ENCODE peak calls at places on chromosomes 7 and 10, in nine cellular contexts. W, O, U, L, B, F, Z, Y and D are unnamed samples.

GRCh38 chr10:17989908-17990767 is 38.4 kb downstream of the SLC39A12 start:
- DNase-seq in W (peak; percentile 60), O (no peak), U (peak; percentile 47), L (no peak), B (no peak), F (no peak), Z (no peak), Y (peak; percentile 61), D (peak; percentile 74)

GRCh38 chr10:95756061-95756751 is at the start of gene ENTPD1:
- DNase-seq in W (peak; percentile 62), O (no peak), U (peak; percentile 35), L (no peak), B (no peak), F (no peak), Z (peak; percentile 79), Y (no peak), D (no peak)

GRCh38 chr7:137992042-137992737 is 9.7 kb downstream of the CREB3L2 start:
- DNase-seq in W (no peak), O (no peak), U (no peak), L (no peak), B (no peak), F (peak; percentile 44), Z (no peak), Y (no peak), D (no peak)

GRCh38 chr10:103713676-103714075 is 141.7 kb downstream of the SH3PXD2A start:
- DNase-seq in W (no peak), O (no peak), U (no peak), L (no peak), B (no peak), F (no peak), Z (no peak), Y (no peak), D (no peak)

GRCh38 chr10:3136763-3137611 is 35.6 kb downstream of the PITRM1 start:
- DNase-seq in W (no peak), O (no peak), U (no peak), L (no peak), B (no peak), F (peak; percentile 80), Z (no peak), Y (no peak), D (no peak)

GRCh38 chr10:4804505-4804904 is 21.5 kb upstream of the AKR1E2 start:
- DNase-seq in W (no peak), O (no peak), U (no peak), L (no peak), B (no peak), F (no peak), Z (no peak), Y (no peak), D (no peak)

GRCh38 chr7:130207642-130208041 is at the start of gene SSMEM1:
- DNase-seq in W (no peak), O (no peak), U (no peak), L (no peak), B (no peak), F (no peak), Z (peak; percentile 65), Y (no peak), D (no peak)

GRCh38 chr10:48390933-48391845 is 84.7 kb downstream of the MAPK8 start:
- DNase-seq in W (no peak), O (no peak), U (peak; percentile 11), L (no peak), B (no peak), F (no peak), Z (no peak), Y (no peak), D (no peak)

GRCh38 chr10:119315128-119316001 is 108.0 kb downstream of the GRK5 start:
- DNase-seq in W (peak; percentile 27), O (peak; percentile 40), U (peak; percentile 82), L (peak; percentile 56), B (no peak), F (peak; percentile 73), Z (peak; percentile 45), Y (peak; percentile 77), D (no peak)

GRCh38 chr7:76202666-76203030 is 952 bp downstream of the SRRM3 start:
- DNase-seq in W (no peak), O (no peak), U (no peak), L (no peak), B (no peak), F (no peak), Z (no peak), Y (no peak), D (no peak)

GRCh38 chr10:22624289-22624738 is 90.1 kb downstream of the PIP4K2A start:
- DNase-seq in W (no peak), O (no peak), U (no peak), L (no peak), B (no peak), F (no peak), Z (peak; percentile 19), Y (peak; percentile 82), D (no peak)

GRCh38 chr7:122550545-122550944 is 148.4 kb downstream of the RNF133 start:
- DNase-seq in W (no peak), O (no peak), U (no peak), L (no peak), B (no peak), F (no peak), Z (no peak), Y (no peak), D (no peak)

GRCh38 chr10:93417264-93417663 is 64.9 kb downstream of the MYOF start:
- DNase-seq in W (no peak), O (no peak), U (no peak), L (no peak), B (no peak), F (peak; percentile 83), Z (no peak), Y (no peak), D (no peak)

GRCh38 chr7:68176974-68177373 is 1180.3 kb downstream of the TYW1 start:
- DNase-seq in W (peak; percentile 81), O (no peak), U (peak; percentile 19), L (no peak), B (no peak), F (peak; percentile 33), Z (peak; percentile 35), Y (no peak), D (peak; percentile 87)

GRCh38 chr7:81725003-81725402 is 44.8 kb downstream of the HGF start:
- DNase-seq in W (no peak), O (no peak), U (no peak), L (no peak), B (no peak), F (no peak), Z (no peak), Y (no peak), D (no peak)

GRCh38 chr7:130595986-130596385 is 72.6 kb downstream of the COPG2 start:
- DNase-seq in W (no peak), O (no peak), U (no peak), L (no peak), B (no peak), F (peak; percentile 49), Z (no peak), Y (no peak), D (no peak)

GRCh38 chr10:17226891-17227303 is 1.1 kb upstream of the VIM start:
- DNase-seq in W (no peak), O (no peak), U (no peak), L (no peak), B (no peak), F (no peak), Z (no peak), Y (no peak), D (no peak)

GRCh38 chr7:75906991-75907667 is 7.8 kb upstream of the POR start:
- DNase-seq in W (no peak), O (no peak), U (no peak), L (no peak), B (no peak), F (peak; percentile 44), Z (no peak), Y (no peak), D (no peak)

GRCh38 chr10:118595064-118595420 is 406 bp downstream of the PRLHR start:
- DNase-seq in W (no peak), O (no peak), U (no peak), L (no peak), B (no peak), F (no peak), Z (no peak), Y (no peak), D (no peak)

GRCh38 chr7:17274551-17275245 is 23.8 kb upstream of the AHR start:
- DNase-seq in W (no peak), O (no peak), U (no peak), L (no peak), B (no peak), F (no peak), Z (no peak), Y (no peak), D (no peak)

GRCh38 chr10:1939016-1939415 is 201.7 kb upstream of the ADARB2 start:
- DNase-seq in W (no peak), O (peak; percentile 20), U (no peak), L (peak; percentile 14), B (peak; percentile 53), F (no peak), Z (no peak), Y (no peak), D (no peak)

GRCh38 chr7:92737706-92738105 is 98.7 kb downstream of the CDK6 start:
- DNase-seq in W (no peak), O (no peak), U (peak; percentile 30), L (no peak), B (no peak), F (no peak), Z (no peak), Y (peak; percentile 27), D (no peak)

GRCh38 chr7:13240349-13240748 is 552.9 kb downstream of the ARL4A start:
- DNase-seq in W (no peak), O (no peak), U (no peak), L (no peak), B (no peak), F (no peak), Z (no peak), Y (no peak), D (no peak)

GRCh38 chr10:97882142-97883091 is 32.8 kb downstream of the GOLGA7B start:
- DNase-seq in W (no peak), O (no peak), U (no peak), L (no peak), B (no peak), F (no peak), Z (no peak), Y (no peak), D (no peak)

GRCh38 chr10:59750155-59750945 is 2.9 kb downstream of the MRLN start:
- DNase-seq in W (no peak), O (no peak), U (no peak), L (no peak), B (no peak), F (no peak), Z (no peak), Y (no peak), D (no peak)

GRCh38 chr10:73858013-73858708 is 16.2 kb downstream of the CAMK2G start:
- DNase-seq in W (no peak), O (no peak), U (no peak), L (no peak), B (no peak), F (no peak), Z (no peak), Y (no peak), D (no peak)